ENCODE peak calls at places on chromosomes 6 and 20, in nine cellular contexts. A is breast epithelium; G is NCI-H774; N is H54; E is kidney epithelial cell; F is upper lobe of right lung; X is HFF-Myc; Q is activated T-helper 1 cell treated with anti-CD3 and anti-CD28 coated beads, Interleukin-12 subunit alpha, Interleukin-12 subunit beta, Interleukin-2, Interleukin-4 antibody, amounts not matched to agents 30 ng/mL and 10 ng/mL and 1 ng/mL, durations not matched to agents 14 hours and 24 hours and 36 hours; V is activated naive CD4-positive, alpha-beta T cell. Y is an unnamed sample.

GRCh38 chr6:5302220-5302946 is 41.1 kb downstream of the FARS2 start:
- DNase-seq in A (no peak), G (no peak), N (no peak), E (no peak), F (no peak), X (no peak), Q (peak; percentile 5), V (no peak), Y (no peak)

GRCh38 chr6:154925130-154925529 is 70.0 kb upstream of the TIAM2 start:
- DNase-seq in A (no peak), G (no peak), N (no peak), E (no peak), F (no peak), X (no peak), Q (no peak), V (no peak), Y (no peak)

GRCh38 chr20:50224553-50225255 is 34.1 kb downstream of the CEBPB start:
- DNase-seq in A (no peak), G (no peak), N (no peak), E (peak; percentile 77), F (peak; percentile 88), X (peak; percentile 75), Q (no peak), V (no peak), Y (peak; percentile 86)

GRCh38 chr6:87887266-87887665 is 160.4 kb upstream of the SPACA1 start:
- DNase-seq in A (no peak), G (no peak), N (no peak), E (no peak), F (no peak), X (no peak), Q (no peak), V (no peak), Y (no peak)

GRCh38 chr20:60262967-60263603 is 304.9 kb downstream of the CDH26 start:
- DNase-seq in A (no peak), G (no peak), N (peak; percentile 42), E (no peak), F (no peak), X (no peak), Q (peak; percentile 12), V (peak; percentile 3), Y (peak; percentile 60)

GRCh38 chr20:6081236-6081635 is 27.4 kb upstream of the LRRN4 start:
- DNase-seq in A (no peak), G (no peak), N (peak; percentile 36), E (no peak), F (no peak), X (no peak), Q (no peak), V (no peak), Y (no peak)

GRCh38 chr6:13674533-13675190 is 37.0 kb downstream of the RANBP9 start:
- DNase-seq in A (no peak), G (no peak), N (no peak), E (no peak), F (no peak), X (no peak), Q (no peak), V (no peak), Y (no peak)

GRCh38 chr6:145734486-145735355 is 599 bp downstream of the EPM2A start:
- DNase-seq in A (peak; percentile 84), G (peak; percentile 95), N (peak; percentile 52), E (peak; percentile 48), F (peak; percentile 96), X (peak; percentile 65), Q (peak; percentile 52), V (peak; percentile 47), Y (peak; percentile 93)

GRCh38 chr20:49260218-49260617 is 17.6 kb downstream of the ZNFX1 start:
- DNase-seq in A (no peak), G (no peak), N (no peak), E (no peak), F (no peak), X (no peak), Q (no peak), V (no peak), Y (no peak)

GRCh38 chr6:147604373-147604772 is 95.9 kb downstream of the SAMD5 start:
- DNase-seq in A (no peak), G (no peak), N (no peak), E (no peak), F (no peak), X (no peak), Q (no peak), V (no peak), Y (no peak)

GRCh38 chr6:56292505-56293181 is 45.3 kb upstream of the COL21A1 start:
- DNase-seq in A (no peak), G (peak; percentile 18), N (peak; percentile 14), E (peak; percentile 44), F (no peak), X (peak; percentile 71), Q (no peak), V (no peak), Y (no peak)

GRCh38 chr6:131156411-131156810 is 21.1 kb downstream of the AKAP7 start:
- DNase-seq in A (no peak), G (no peak), N (no peak), E (no peak), F (no peak), X (no peak), Q (no peak), V (no peak), Y (no peak)

GRCh38 chr6:152087701-152088100 is 280.2 kb downstream of the ESR1 start:
- DNase-seq in A (no peak), G (no peak), N (no peak), E (no peak), F (no peak), X (no peak), Q (no peak), V (no peak), Y (no peak)

GRCh38 chr6:148840256-148840655 is 93.4 kb downstream of the UST start:
- DNase-seq in A (no peak), G (no peak), N (peak; percentile 14), E (no peak), F (no peak), X (no peak), Q (no peak), V (no peak), Y (no peak)

GRCh38 chr6:113732384-113732966 is 124.7 kb upstream of the MARCKS start:
- DNase-seq in A (no peak), G (peak; percentile 81), N (no peak), E (no peak), F (no peak), X (peak; percentile 17), Q (no peak), V (no peak), Y (no peak)

GRCh38 chr6:104718672-104719071 is 141.0 kb downstream of the HACE1 start:
- DNase-seq in A (no peak), G (no peak), N (no peak), E (no peak), F (no peak), X (no peak), Q (no peak), V (no peak), Y (no peak)

GRCh38 chr6:8760951-8761350 is 325.6 kb upstream of the SLC35B3 start:
- DNase-seq in A (no peak), G (no peak), N (no peak), E (no peak), F (no peak), X (no peak), Q (no peak), V (no peak), Y (no peak)

GRCh38 chr6:168133186-168133585 is 54.2 kb upstream of the FRMD1 start:
- DNase-seq in A (no peak), G (no peak), N (no peak), E (no peak), F (no peak), X (no peak), Q (no peak), V (no peak), Y (no peak)

GRCh38 chr6:84926756-84927155 is 162.4 kb upstream of the TBX18 start:
- DNase-seq in A (no peak), G (no peak), N (no peak), E (no peak), F (no peak), X (no peak), Q (no peak), V (no peak), Y (no peak)

GRCh38 chr6:37940074-37940847 is 120.7 kb downstream of the ZFAND3 start:
- DNase-seq in A (no peak), G (no peak), N (no peak), E (no peak), F (no peak), X (peak; percentile 35), Q (no peak), V (no peak), Y (no peak)

GRCh38 chr6:39451831-39452230 is 129.3 kb upstream of the KCNK16 start:
- DNase-seq in A (no peak), G (no peak), N (no peak), E (no peak), F (no peak), X (no peak), Q (no peak), V (no peak), Y (no peak)

GRCh38 chr6:110597754-110598153 is 121.3 kb upstream of the SLC22A16 start:
- DNase-seq in A (no peak), G (no peak), N (no peak), E (no peak), F (no peak), X (no peak), Q (no peak), V (no peak), Y (no peak)

Y was measured in lower lobe of right lung.